ENCODE peak calls at places on chromosomes 3 and 15, in eight cellular contexts. One of them, this sample, is unnamed.

GRCh38 chr3:57446318-57446841 is 97.8 kb downstream of the DNAH12 start:
- DNase-seq in thoracic aorta: no peak
- DNase-seq in uterus: no peak
- DNase-seq in right lobe of liver: no peak
- DNase-seq in neural crest cell: no peak
- DNase-seq in epithelial cell of esophagus: no peak
- DNase-seq in IMR-90: no peak
- DNase-seq in CD4-positive, alpha-beta T cell: no peak
- DNase-seq in this sample: no peak

GRCh38 chr3:30544811-30545210 is 61.6 kb upstream of the TGFBR2 start:
- DNase-seq in thoracic aorta: no peak
- DNase-seq in uterus: no peak
- DNase-seq in IMR-90: peak; percentile 93
- DNase-seq in epithelial cell of esophagus: peak; percentile 81
- DNase-seq in CD4-positive, alpha-beta T cell: no peak
- DNase-seq in neural crest cell: no peak
- DNase-seq in right lobe of liver: no peak
- DNase-seq in this sample: no peak

GRCh38 chr3:40079203-40079844 is 230.2 kb upstream of the EIF1B start:
- DNase-seq in epithelial cell of esophagus: peak; percentile 56
- DNase-seq in neural crest cell: no peak
- DNase-seq in uterus: no peak
- DNase-seq in right lobe of liver: no peak
- DNase-seq in thoracic aorta: no peak
- DNase-seq in CD4-positive, alpha-beta T cell: no peak
- DNase-seq in IMR-90: peak; percentile 8
- DNase-seq in this sample: no peak

GRCh38 chr3:113745273-113746068 is 578 bp downstream of the NAA50 start:
- DNase-seq in right lobe of liver: peak; percentile 76
- DNase-seq in thoracic aorta: peak; percentile 72
- DNase-seq in epithelial cell of esophagus: peak; percentile 97
- DNase-seq in neural crest cell: peak; percentile 66
- DNase-seq in uterus: peak; percentile 61
- DNase-seq in CD4-positive, alpha-beta T cell: peak; percentile 68
- DNase-seq in IMR-90: peak; percentile 90
- DNase-seq in this sample: peak; percentile 72

GRCh38 chr3:112149136-112149535 is 16.1 kb upstream of the GCSAM start:
- DNase-seq in thoracic aorta: no peak
- DNase-seq in neural crest cell: no peak
- DNase-seq in uterus: no peak
- DNase-seq in CD4-positive, alpha-beta T cell: no peak
- DNase-seq in IMR-90: no peak
- DNase-seq in right lobe of liver: no peak
- DNase-seq in epithelial cell of esophagus: peak; percentile 99
- DNase-seq in this sample: no peak

GRCh38 chr3:159605776-159606175 is 382.9 kb upstream of the IL12A start:
- DNase-seq in uterus: no peak
- DNase-seq in epithelial cell of esophagus: no peak
- DNase-seq in right lobe of liver: no peak
- DNase-seq in neural crest cell: no peak
- DNase-seq in IMR-90: no peak
- DNase-seq in thoracic aorta: no peak
- DNase-seq in CD4-positive, alpha-beta T cell: no peak
- DNase-seq in this sample: no peak

GRCh38 chr15:44782516-44782915 is 46.2 kb downstream of the TRIM69 start:
- DNase-seq in neural crest cell: no peak
- DNase-seq in right lobe of liver: no peak
- DNase-seq in uterus: no peak
- DNase-seq in thoracic aorta: no peak
- DNase-seq in IMR-90: no peak
- DNase-seq in CD4-positive, alpha-beta T cell: no peak
- DNase-seq in epithelial cell of esophagus: peak; percentile 46
- DNase-seq in this sample: no peak

GRCh38 chr3:126836220-126836860 is 132.3 kb downstream of the CHCHD6 start:
- DNase-seq in right lobe of liver: no peak
- DNase-seq in CD4-positive, alpha-beta T cell: no peak
- DNase-seq in thoracic aorta: no peak
- DNase-seq in epithelial cell of esophagus: no peak
- DNase-seq in IMR-90: no peak
- DNase-seq in neural crest cell: no peak
- DNase-seq in uterus: no peak
- DNase-seq in this sample: no peak

GRCh38 chr15:88810449-88810848 is 7.2 kb downstream of the ACAN start:
- DNase-seq in uterus: no peak
- DNase-seq in thoracic aorta: no peak
- DNase-seq in IMR-90: peak; percentile 49
- DNase-seq in neural crest cell: no peak
- DNase-seq in right lobe of liver: no peak
- DNase-seq in epithelial cell of esophagus: peak; percentile 30
- DNase-seq in CD4-positive, alpha-beta T cell: no peak
- DNase-seq in this sample: no peak

GRCh38 chr3:23258110-23258509 is 55.0 kb downstream of the UBE2E2 start:
- DNase-seq in right lobe of liver: no peak
- DNase-seq in thoracic aorta: no peak
- DNase-seq in IMR-90: peak; percentile 53
- DNase-seq in epithelial cell of esophagus: no peak
- DNase-seq in uterus: no peak
- DNase-seq in CD4-positive, alpha-beta T cell: no peak
- DNase-seq in neural crest cell: no peak
- DNase-seq in this sample: no peak

GRCh38 chr15:98727115-98728040 is 79.0 kb downstream of the IGF1R start:
- DNase-seq in epithelial cell of esophagus: peak; percentile 95
- DNase-seq in IMR-90: peak; percentile 93
- DNase-seq in right lobe of liver: peak; percentile 72
- DNase-seq in neural crest cell: peak; percentile 26
- DNase-seq in CD4-positive, alpha-beta T cell: no peak
- DNase-seq in uterus: peak; percentile 89
- DNase-seq in thoracic aorta: peak; percentile 65
- DNase-seq in this sample: peak; percentile 72

GRCh38 chr3:48979451-48979850 is 10.6 kb upstream of the P4HTM start:
- DNase-seq in thoracic aorta: no peak
- DNase-seq in uterus: no peak
- DNase-seq in CD4-positive, alpha-beta T cell: no peak
- DNase-seq in epithelial cell of esophagus: no peak
- DNase-seq in IMR-90: no peak
- DNase-seq in right lobe of liver: no peak
- DNase-seq in neural crest cell: no peak
- DNase-seq in this sample: no peak

GRCh38 chr3:186788482-186789370 is 5.3 kb downstream of the EIF4A2 start:
- DNase-seq in right lobe of liver: no peak
- DNase-seq in CD4-positive, alpha-beta T cell: no peak
- DNase-seq in thoracic aorta: no peak
- DNase-seq in neural crest cell: no peak
- DNase-seq in IMR-90: no peak
- DNase-seq in epithelial cell of esophagus: no peak
- DNase-seq in uterus: no peak
- DNase-seq in this sample: no peak

GRCh38 chr3:44277925-44278324 is 36.2 kb downstream of the TOPAZ1 start:
- DNase-seq in thoracic aorta: no peak
- DNase-seq in uterus: no peak
- DNase-seq in IMR-90: no peak
- DNase-seq in neural crest cell: no peak
- DNase-seq in epithelial cell of esophagus: no peak
- DNase-seq in CD4-positive, alpha-beta T cell: no peak
- DNase-seq in right lobe of liver: no peak
- DNase-seq in this sample: no peak

GRCh38 chr15:28094732-28095521 is 4.2 kb downstream of the OCA2 start:
- DNase-seq in CD4-positive, alpha-beta T cell: peak; percentile 30
- DNase-seq in thoracic aorta: no peak
- DNase-seq in epithelial cell of esophagus: no peak
- DNase-seq in uterus: no peak
- DNase-seq in right lobe of liver: no peak
- DNase-seq in IMR-90: no peak
- DNase-seq in neural crest cell: no peak
- DNase-seq in this sample: peak; percentile 52

GRCh38 chr3:129596194-129597086 is 10.0 kb downstream of the PLXND1 start:
- DNase-seq in IMR-90: peak; percentile 96
- DNase-seq in right lobe of liver: peak; percentile 76
- DNase-seq in uterus: peak; percentile 95
- DNase-seq in CD4-positive, alpha-beta T cell: no peak
- DNase-seq in epithelial cell of esophagus: no peak
- DNase-seq in thoracic aorta: peak; percentile 84
- DNase-seq in neural crest cell: no peak
- DNase-seq in this sample: peak; percentile 68

GRCh38 chr3:178536271-178537079 is at the start of gene KCNMB2:
- DNase-seq in right lobe of liver: no peak
- DNase-seq in epithelial cell of esophagus: no peak
- DNase-seq in thoracic aorta: no peak
- DNase-seq in CD4-positive, alpha-beta T cell: no peak
- DNase-seq in IMR-90: no peak
- DNase-seq in neural crest cell: no peak
- DNase-seq in uterus: no peak
- DNase-seq in this sample: peak; percentile 6

GRCh38 chr15:65595960-65596359 is 15.0 kb downstream of the INTS14 start:
- DNase-seq in IMR-90: no peak
- DNase-seq in thoracic aorta: no peak
- DNase-seq in uterus: no peak
- DNase-seq in epithelial cell of esophagus: peak; percentile 15
- DNase-seq in CD4-positive, alpha-beta T cell: no peak
- DNase-seq in right lobe of liver: no peak
- DNase-seq in neural crest cell: peak; percentile 31
- DNase-seq in this sample: no peak
- TF ChIP-seq CTCF in IMR-90: peak; percentile 31
- TF ChIP-seq CTCF in thoracic aorta: no peak
- TF ChIP-seq CTCF in uterus: no peak
- TF ChIP-seq CTCF in epithelial cell of esophagus: peak; percentile 24
- TF ChIP-seq CTCF in CD4-positive, alpha-beta T cell: no peak
- TF ChIP-seq CTCF in right lobe of liver: peak; percentile 18
- TF ChIP-seq CTCF in neural crest cell: peak; percentile 63
- TF ChIP-seq CTCF in this sample: no peak

DNA sequence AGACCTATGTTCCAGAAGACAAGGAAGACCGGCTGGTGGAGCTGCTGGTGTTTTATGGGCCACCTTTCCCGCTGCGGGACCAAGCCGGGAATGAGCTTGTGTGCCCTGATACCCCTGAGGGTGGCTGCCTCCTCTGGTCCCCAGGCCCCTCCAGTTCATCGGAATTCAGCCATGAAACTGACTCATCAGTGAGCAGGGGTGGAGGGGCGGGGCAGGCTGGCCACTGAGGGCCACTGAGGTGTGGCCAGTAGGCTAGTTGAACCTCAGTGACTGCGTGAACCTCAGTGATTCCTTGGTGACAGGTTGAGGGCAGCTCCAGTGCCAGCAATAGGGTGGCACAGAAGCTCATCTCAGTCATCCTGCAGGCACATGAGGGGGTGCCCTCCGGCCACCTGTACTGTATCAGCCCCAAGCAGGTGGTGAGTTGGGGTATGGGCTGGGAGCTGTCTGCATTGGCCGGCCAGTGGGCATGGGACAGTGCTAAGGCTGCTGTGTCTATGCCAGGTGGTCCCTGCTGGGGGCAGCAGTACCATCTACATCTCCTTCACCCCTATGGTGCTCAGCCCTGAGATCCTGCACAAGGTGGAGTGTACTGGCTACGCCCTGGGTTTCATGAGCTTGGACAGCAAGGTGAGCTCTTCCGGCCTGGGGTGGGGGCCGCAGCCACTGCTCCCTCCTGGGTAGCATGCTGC is 20.3 kb downstream of the ACAA1 start:
- DNase-seq in right lobe of liver: peak; percentile 54
- DNase-seq in neural crest cell: no peak
- DNase-seq in epithelial cell of esophagus: no peak
- DNase-seq in uterus: no peak
- DNase-seq in IMR-90: no peak
- DNase-seq in CD4-positive, alpha-beta T cell: no peak
- DNase-seq in thoracic aorta: no peak
- DNase-seq in this sample: no peak
- TF ChIP-seq CTCF in right lobe of liver: no peak
- TF ChIP-seq CTCF in neural crest cell: no peak
- TF ChIP-seq CTCF in epithelial cell of esophagus: no peak
- TF ChIP-seq CTCF in uterus: no peak
- TF ChIP-seq CTCF in IMR-90: no peak
- TF ChIP-seq CTCF in CD4-positive, alpha-beta T cell: no peak
- TF ChIP-seq CTCF in thoracic aorta: no peak
- TF ChIP-seq CTCF in this sample: no peak

GRCh38 chr15:33700695-33701303 is 267.5 kb upstream of the CHRM5 start:
- DNase-seq in CD4-positive, alpha-beta T cell: peak; percentile 43
- DNase-seq in neural crest cell: peak; percentile 75
- DNase-seq in thoracic aorta: no peak
- DNase-seq in IMR-90: peak; percentile 77
- DNase-seq in right lobe of liver: peak; percentile 65
- DNase-seq in epithelial cell of esophagus: peak; percentile 84
- DNase-seq in uterus: peak; percentile 65
- DNase-seq in this sample: peak; percentile 78

GRCh38 chr15:33698128-33698527 is 270.2 kb upstream of the CHRM5 start:
- DNase-seq in CD4-positive, alpha-beta T cell: no peak
- DNase-seq in right lobe of liver: no peak
- DNase-seq in neural crest cell: no peak
- DNase-seq in uterus: no peak
- DNase-seq in IMR-90: no peak
- DNase-seq in epithelial cell of esophagus: no peak
- DNase-seq in thoracic aorta: no peak
- DNase-seq in this sample: no peak

GRCh38 chr15:33699145-33699544 is 269.2 kb upstream of the CHRM5 start:
- DNase-seq in IMR-90: no peak
- DNase-seq in neural crest cell: no peak
- DNase-seq in epithelial cell of esophagus: no peak
- DNase-seq in right lobe of liver: no peak
- DNase-seq in uterus: no peak
- DNase-seq in thoracic aorta: no peak
- DNase-seq in CD4-positive, alpha-beta T cell: no peak
- DNase-seq in this sample: no peak

GRCh38 chr15:33701304-33701696 is 267.0 kb upstream of the CHRM5 start:
- DNase-seq in epithelial cell of esophagus: peak; percentile 24
- DNase-seq in thoracic aorta: no peak
- DNase-seq in uterus: no peak
- DNase-seq in neural crest cell: no peak
- DNase-seq in IMR-90: no peak
- DNase-seq in right lobe of liver: no peak
- DNase-seq in CD4-positive, alpha-beta T cell: no peak
- DNase-seq in this sample: no peak

GRCh38 chr15:33699691-33700447 is 268.4 kb upstream of the CHRM5 start:
- DNase-seq in right lobe of liver: no peak
- DNase-seq in epithelial cell of esophagus: peak; percentile 38
- DNase-seq in neural crest cell: no peak
- DNase-seq in CD4-positive, alpha-beta T cell: no peak
- DNase-seq in thoracic aorta: no peak
- DNase-seq in uterus: no peak
- DNase-seq in IMR-90: peak; percentile 12
- DNase-seq in this sample: no peak
- TF ChIP-seq CTCF in right lobe of liver: no peak
- TF ChIP-seq CTCF in epithelial cell of esophagus: peak; percentile 32
- TF ChIP-seq CTCF in neural crest cell: peak; percentile 42
- TF ChIP-seq CTCF in CD4-positive, alpha-beta T cell: no peak
- TF ChIP-seq CTCF in thoracic aorta: no peak
- TF ChIP-seq CTCF in uterus: no peak
- TF ChIP-seq CTCF in IMR-90: peak; percentile 25
- TF ChIP-seq CTCF in this sample: peak; percentile 39

DNA sequence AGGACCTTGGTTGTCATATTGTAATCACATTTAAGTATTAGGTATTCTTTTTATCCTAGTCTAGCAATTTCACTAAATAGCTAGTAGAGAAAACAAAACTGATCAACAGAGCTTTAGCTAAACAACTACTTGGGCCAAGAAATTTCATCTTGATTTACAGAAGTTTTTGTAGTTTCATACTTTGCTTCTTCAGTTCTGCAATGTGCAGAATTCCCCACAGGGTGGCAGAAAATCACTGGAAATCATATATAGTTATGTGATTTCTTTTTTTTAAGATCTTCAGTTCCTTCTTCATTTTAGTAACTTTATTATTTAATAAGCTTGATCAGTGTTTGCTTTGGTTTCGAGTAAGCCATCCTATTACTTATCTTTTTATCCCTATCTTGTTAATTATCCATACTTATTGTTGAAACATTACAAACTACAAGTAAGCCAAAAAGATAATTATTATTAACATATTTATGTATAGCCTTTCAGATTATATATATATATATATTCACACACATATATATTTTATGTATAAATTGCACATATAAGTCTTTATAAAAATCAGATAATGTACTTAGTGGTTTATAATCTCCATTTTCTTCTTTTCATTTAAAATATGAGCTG is 2.2 kb upstream of the BNIP2 start:
- DNase-seq in neural crest cell: peak; percentile 23
- DNase-seq in epithelial cell of esophagus: peak; percentile 62
- DNase-seq in thoracic aorta: no peak
- DNase-seq in uterus: no peak
- DNase-seq in right lobe of liver: no peak
- DNase-seq in CD4-positive, alpha-beta T cell: peak; percentile 8
- DNase-seq in IMR-90: peak; percentile 58
- DNase-seq in this sample: peak; percentile 21
- TF ChIP-seq CTCF in neural crest cell: peak; percentile 72
- TF ChIP-seq CTCF in epithelial cell of esophagus: peak; percentile 68
- TF ChIP-seq CTCF in thoracic aorta: peak; percentile 65
- TF ChIP-seq CTCF in uterus: peak; percentile 63
- TF ChIP-seq CTCF in right lobe of liver: peak; percentile 69
- TF ChIP-seq CTCF in CD4-positive, alpha-beta T cell: peak; percentile 79
- TF ChIP-seq CTCF in IMR-90: peak; percentile 71
- TF ChIP-seq CTCF in this sample: peak; percentile 56